ENCODE peak calls at places on chromosomes 13 and 19, in seven cellular contexts. G is sigmoid colon, P is transverse colon, D is HCT116, I is suprapubic skin, X is GM23338, T is K562. R is an unnamed sample.

GRCh38 chr13:45534604-45535003 is 69.9 kb downstream of the COG3 start:
- DNase-seq in G (no peak), P (no peak), D (no peak), I (no peak), X (no peak), T (no peak), R (no peak)

GRCh38 chr13:91580749-91581148 is 182.3 kb downstream of the GPC5 start:
- DNase-seq in G (no peak), P (no peak), D (no peak), I (no peak), X (no peak), T (no peak), R (no peak)

GRCh38 chr13:99261040-99261439 is 2.9 kb upstream of the GPR18 start:
- DNase-seq in G (no peak), P (no peak), D (no peak), I (no peak), X (no peak), T (no peak), R (no peak)

GRCh38 chr13:33316890-33317289 is 31.3 kb upstream of the STARD13 start:
- DNase-seq in G (no peak), P (no peak), D (no peak), I (no peak), X (no peak), T (no peak), R (no peak)

GRCh38 chr19:51531349-51532315 is at the start of gene SIGLEC6:
- DNase-seq in G (peak; percentile 77), P (peak; percentile 51), D (no peak), I (no peak), X (peak; percentile 65), T (no peak), R (no peak)

GRCh38 chr19:7873304-7874079 is 698 bp downstream of the PRR36 start:
- DNase-seq in G (no peak), P (no peak), D (no peak), I (no peak), X (peak; percentile 48), T (no peak), R (no peak)

GRCh38 chr13:111904701-111905608 is 162.0 kb upstream of the SOX1 start:
- DNase-seq in G (peak; percentile 41), P (no peak), D (peak; percentile 10), I (peak; percentile 33), X (peak; percentile 28), T (peak; percentile 73), R (no peak)

GRCh38 chr19:34365463-34366401 is 736 bp downstream of the GPI start:
- DNase-seq in G (peak; percentile 73), P (peak; percentile 56), D (no peak), I (no peak), X (peak; percentile 47), T (peak; percentile 64), R (no peak)

GRCh38 chr13:112032186-112032835 is 34.6 kb upstream of the SOX1 start:
- DNase-seq in G (no peak), P (no peak), D (no peak), I (no peak), X (no peak), T (no peak), R (peak; percentile 27)

GRCh38 chr19:39842693-39843435 is 3.3 kb downstream of the FBL start:
- DNase-seq in G (no peak), P (no peak), D (no peak), I (no peak), X (no peak), T (no peak), R (no peak)

GRCh38 chr13:108086678-108087077 is 128.7 kb downstream of the LIG4 start:
- DNase-seq in G (no peak), P (no peak), D (no peak), I (no peak), X (peak; percentile 37), T (no peak), R (no peak)

GRCh38 chr19:28727133-28727834 is 485.7 kb downstream of the UQCRFS1 start:
- DNase-seq in G (no peak), P (no peak), D (no peak), I (no peak), X (peak; percentile 85), T (peak; percentile 93), R (no peak)

GRCh38 chr19:16064209-16064889 is 11.9 kb upstream of the TPM4 start:
- DNase-seq in G (no peak), P (peak; percentile 6), D (no peak), I (peak; percentile 63), X (no peak), T (no peak), R (no peak)

GRCh38 chr13:35923347-35923746 is 207.8 kb downstream of the DCLK1 start:
- DNase-seq in G (no peak), P (no peak), D (peak; percentile 16), I (no peak), X (no peak), T (no peak), R (no peak)

GRCh38 chr13:112894673-112895481 is 74.1 kb upstream of the MCF2L start:
- DNase-seq in G (no peak), P (no peak), D (no peak), I (no peak), X (peak; percentile 65), T (no peak), R (no peak)

GRCh38 chr13:97193577-97193976 is 28.6 kb upstream of the MBNL2 start:
- DNase-seq in G (no peak), P (no peak), D (no peak), I (no peak), X (no peak), T (no peak), R (no peak)

GRCh38 chr13:47859129-47859528 is 141.9 kb downstream of the SUCLA2 start:
- DNase-seq in G (no peak), P (no peak), D (no peak), I (no peak), X (peak; percentile 4), T (no peak), R (no peak)

GRCh38 chr19:944171-944567 is 18.3 kb downstream of the ARID3A start:
- DNase-seq in G (no peak), P (peak; percentile 83), D (no peak), I (no peak), X (no peak), T (peak; percentile 88), R (no peak)

GRCh38 chr19:4369888-4370260 is 26.5 kb downstream of the MPND start:
- DNase-seq in G (no peak), P (peak; percentile 76), D (no peak), I (peak; percentile 70), X (peak; percentile 65), T (no peak), R (no peak)

GRCh38 chr19:5934002-5934401 is 19.9 kb downstream of the CAPS start:
- DNase-seq in G (no peak), P (no peak), D (no peak), I (no peak), X (no peak), T (no peak), R (no peak)

GRCh38 chr13:113746143-113746525 is 12.9 kb upstream of the TMEM255B start:
- DNase-seq in G (no peak), P (peak; percentile 52), D (no peak), I (no peak), X (peak; percentile 34), T (no peak), R (no peak)

GRCh38 chr13:63381078-63381859 is 1965.6 kb upstream of the PCDH20 start:
- DNase-seq in G (no peak), P (no peak), D (no peak), I (no peak), X (no peak), T (no peak), R (no peak)

GRCh38 chr19:57578487-57579205 is at the start of gene ZNF416:
- DNase-seq in G (peak; percentile 98), P (peak; percentile 97), D (peak; percentile 99), I (peak; percentile 98), X (peak; percentile 100), T (peak; percentile 97), R (peak; percentile 97)
- TF ChIP-seq CTCF in G (no peak), P (no peak), D (no peak), I (peak; percentile 14), X (no peak), T (peak; percentile 23), R (no peak)

GRCh38 chr19:2896694-2897093 is 4.0 kb upstream of the ZNF57 start:
- DNase-seq in G (no peak), P (no peak), D (no peak), I (no peak), X (no peak), T (no peak), R (no peak)

GRCh38 chr19:2902590-2903218 is 2.0 kb downstream of the ZNF57 start:
- DNase-seq in G (no peak), P (no peak), D (no peak), I (no peak), X (no peak), T (no peak), R (no peak)

GRCh38 chr19:2905918-2906519 is 5.3 kb downstream of the ZNF57 start:
- DNase-seq in G (no peak), P (peak; percentile 47), D (no peak), I (no peak), X (no peak), T (no peak), R (no peak)

DNA sequence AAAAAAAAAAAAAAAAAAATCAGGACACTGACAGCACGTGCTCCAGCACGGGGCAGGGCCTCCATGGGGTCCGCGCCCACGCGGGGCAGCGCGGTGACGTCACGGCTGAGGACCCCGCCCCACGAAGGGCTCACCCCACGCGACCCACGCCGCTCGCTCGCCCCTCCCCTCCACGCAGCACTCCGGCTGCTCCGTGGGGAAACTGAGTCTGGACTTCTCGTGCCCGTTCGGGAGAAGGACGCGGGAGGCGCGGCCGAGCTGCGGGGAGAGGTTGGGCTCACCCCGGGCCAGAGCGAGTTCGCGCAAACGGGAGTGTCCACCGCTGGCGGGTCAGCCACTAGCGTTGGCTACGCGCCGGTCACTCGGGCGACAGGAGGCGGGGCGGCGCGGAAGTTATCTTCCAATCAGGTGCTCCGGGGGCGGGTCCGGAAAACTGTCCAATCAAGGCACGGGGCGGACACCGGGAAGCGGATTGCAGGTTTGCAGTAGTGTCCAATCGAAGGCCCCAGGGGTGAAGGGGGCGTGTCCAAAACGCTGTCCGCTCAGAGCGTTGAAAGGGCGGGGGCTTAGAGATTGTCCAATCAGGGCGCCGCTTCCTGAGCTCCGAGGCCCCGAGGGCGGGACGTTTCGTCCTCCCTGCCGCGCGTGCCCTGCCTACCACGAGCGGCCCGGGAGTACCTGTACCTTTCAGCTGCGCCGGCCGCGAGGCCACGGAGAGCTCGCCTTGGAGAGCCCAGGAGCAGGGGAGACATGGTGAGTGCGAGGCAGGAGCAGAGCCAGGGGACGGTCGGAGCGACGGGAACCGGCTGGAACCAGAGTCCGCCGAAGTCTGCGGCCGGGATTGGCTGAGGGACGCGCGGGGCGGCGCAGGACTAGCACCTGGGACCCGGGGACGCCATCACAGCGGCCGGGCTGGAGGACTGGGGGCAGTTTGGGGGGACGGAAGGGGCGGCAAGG is at the start of gene ZNF57:
- DNase-seq in G (peak; percentile 100), P (peak; percentile 100), D (peak; percentile 98), I (peak; percentile 100), X (peak; percentile 100), T (peak; percentile 99), R (peak; percentile 100)
- H3K27ac ChIP-seq in G (peak within 1 kb of the TSS; percentile 81), P (peak within 1 kb of the TSS; percentile 85), D (peak within 1 kb of the TSS; percentile 68), I (peak within 1 kb of the TSS; percentile 86), X (no peak within 1 kb of the TSS), T (peak within 1 kb of the TSS; percentile 71), R (peak within 1 kb of the TSS; percentile 94)

GRCh38 chr13:110713981-110714797 is 689 bp downstream of the ING1 start:
- DNase-seq in G (peak; percentile 84), P (peak; percentile 65), D (no peak), I (peak; percentile 86), X (peak; percentile 53), T (no peak), R (peak; percentile 62)
- TF ChIP-seq POLR2AphosphoS5 in G (no peak), P (peak; percentile 36), D (no peak), I (no peak), X (no peak), T (no peak), R (no peak)

GRCh38 chr19:20367811-20368294 is 197.7 kb downstream of the ZNF737 start:
- DNase-seq in G (no peak), P (no peak), D (no peak), I (no peak), X (peak; percentile 75), T (no peak), R (no peak)
- TF ChIP-seq CTCF in G (no peak), P (no peak), D (no peak), I (no peak), X (peak; percentile 33), T (no peak), R (no peak)